ENCODE peak calls at places on chromosomes 13 and 19, in seven cellular contexts. One of them, this sample, is unnamed.

GRCh38 chr19:5691930-5692784 is 2.1 kb downstream of the RPL36 start:
- DNase-seq in BE2C: peak; percentile 62
- DNase-seq in CD4-positive, alpha-beta memory T cell: no peak
- DNase-seq in keratinocyte: no peak
- DNase-seq in aorta: no peak
- DNase-seq in mesendoderm: no peak
- DNase-seq in CD8-positive, alpha-beta T cell: no peak
- DNase-seq in this sample: peak; percentile 55

GRCh38 chr13:112991611-112992010 is 22.6 kb downstream of the MCF2L start:
- DNase-seq in BE2C: no peak
- DNase-seq in CD4-positive, alpha-beta memory T cell: no peak
- DNase-seq in keratinocyte: no peak
- DNase-seq in aorta: no peak
- DNase-seq in mesendoderm: no peak
- DNase-seq in CD8-positive, alpha-beta T cell: no peak
- DNase-seq in this sample: no peak

GRCh38 chr13:79932556-79932955 is 408.4 kb downstream of the SPRY2 start:
- DNase-seq in BE2C: no peak
- DNase-seq in CD4-positive, alpha-beta memory T cell: no peak
- DNase-seq in keratinocyte: no peak
- DNase-seq in aorta: no peak
- DNase-seq in mesendoderm: no peak
- DNase-seq in CD8-positive, alpha-beta T cell: no peak
- DNase-seq in this sample: no peak

GRCh38 chr19:5559804-5560133 is 8.0 kb downstream of the TINCR start:
- DNase-seq in BE2C: no peak
- DNase-seq in CD4-positive, alpha-beta memory T cell: no peak
- DNase-seq in keratinocyte: no peak
- DNase-seq in aorta: no peak
- DNase-seq in mesendoderm: no peak
- DNase-seq in CD8-positive, alpha-beta T cell: no peak
- DNase-seq in this sample: no peak

GRCh38 chr13:45015300-45015699 is 26.0 kb downstream of the GPALPP1 start:
- DNase-seq in BE2C: no peak
- DNase-seq in CD4-positive, alpha-beta memory T cell: no peak
- DNase-seq in keratinocyte: no peak
- DNase-seq in aorta: no peak
- DNase-seq in mesendoderm: no peak
- DNase-seq in CD8-positive, alpha-beta T cell: no peak
- DNase-seq in this sample: no peak

GRCh38 chr13:95793018-95793555 is 116.1 kb downstream of the DNAJC3 start:
- DNase-seq in BE2C: no peak
- DNase-seq in CD4-positive, alpha-beta memory T cell: no peak
- DNase-seq in keratinocyte: no peak
- DNase-seq in aorta: no peak
- DNase-seq in mesendoderm: no peak
- DNase-seq in CD8-positive, alpha-beta T cell: no peak
- DNase-seq in this sample: no peak

GRCh38 chr13:24802074-24802473 is 38.1 kb downstream of the RNF17 start:
- DNase-seq in BE2C: no peak
- DNase-seq in CD4-positive, alpha-beta memory T cell: no peak
- DNase-seq in keratinocyte: no peak
- DNase-seq in aorta: no peak
- DNase-seq in mesendoderm: no peak
- DNase-seq in CD8-positive, alpha-beta T cell: no peak
- DNase-seq in this sample: no peak

GRCh38 chr13:107075576-107075975 is 507.6 kb upstream of the ARGLU1 start:
- DNase-seq in BE2C: no peak
- DNase-seq in CD4-positive, alpha-beta memory T cell: no peak
- DNase-seq in keratinocyte: no peak
- DNase-seq in aorta: no peak
- DNase-seq in mesendoderm: no peak
- DNase-seq in CD8-positive, alpha-beta T cell: no peak
- DNase-seq in this sample: no peak

GRCh38 chr19:4791183-4792018 is at the start of gene FEM1A:
- DNase-seq in BE2C: peak; percentile 98
- DNase-seq in CD4-positive, alpha-beta memory T cell: peak; percentile 100
- DNase-seq in keratinocyte: peak; percentile 100
- DNase-seq in aorta: peak; percentile 99
- DNase-seq in mesendoderm: peak; percentile 100
- DNase-seq in CD8-positive, alpha-beta T cell: peak; percentile 96
- DNase-seq in this sample: peak; percentile 100

GRCh38 chr13:97367016-97367415 is 67.0 kb upstream of the RAP2A start:
- DNase-seq in BE2C: no peak
- DNase-seq in CD4-positive, alpha-beta memory T cell: no peak
- DNase-seq in keratinocyte: no peak
- DNase-seq in aorta: no peak
- DNase-seq in mesendoderm: peak; percentile 52
- DNase-seq in CD8-positive, alpha-beta T cell: no peak
- DNase-seq in this sample: no peak

GRCh38 chr19:1010586-1011510 is 10.1 kb downstream of the TMEM259 start:
- DNase-seq in BE2C: no peak
- DNase-seq in CD4-positive, alpha-beta memory T cell: no peak
- DNase-seq in keratinocyte: no peak
- DNase-seq in aorta: no peak
- DNase-seq in mesendoderm: no peak
- DNase-seq in CD8-positive, alpha-beta T cell: no peak
- DNase-seq in this sample: no peak

GRCh38 chr19:33293255-33294057 is 8.9 kb downstream of the CEBPA start:
- DNase-seq in BE2C: no peak
- DNase-seq in CD4-positive, alpha-beta memory T cell: no peak
- DNase-seq in keratinocyte: no peak
- DNase-seq in aorta: peak; percentile 65
- DNase-seq in mesendoderm: no peak
- DNase-seq in CD8-positive, alpha-beta T cell: no peak
- DNase-seq in this sample: no peak
- H3K4me1 ChIP-seq in BE2C: peaks cover 14% of the 10 kb centered on the region
- H3K4me1 ChIP-seq in CD4-positive, alpha-beta memory T cell: no peaks in the 10 kb centered on the region
- H3K4me1 ChIP-seq in keratinocyte: peaks cover 73% of the 10 kb centered on the region
- H3K4me1 ChIP-seq in aorta: no peaks in the 10 kb centered on the region
- H3K4me1 ChIP-seq in mesendoderm: no peaks in the 10 kb centered on the region
- H3K4me1 ChIP-seq in CD8-positive, alpha-beta T cell: no peaks in the 10 kb centered on the region
- H3K4me1 ChIP-seq in this sample: no peaks in the 10 kb centered on the region

GRCh38 chr19:55857974-55858373 is 21.6 kb downstream of the NLRP4 start:
- DNase-seq in BE2C: no peak
- DNase-seq in CD4-positive, alpha-beta memory T cell: no peak
- DNase-seq in keratinocyte: no peak
- DNase-seq in aorta: no peak
- DNase-seq in mesendoderm: no peak
- DNase-seq in CD8-positive, alpha-beta T cell: no peak
- DNase-seq in this sample: no peak

GRCh38 chr19:55855160-55855559 is 18.8 kb downstream of the NLRP4 start:
- DNase-seq in BE2C: no peak
- DNase-seq in CD4-positive, alpha-beta memory T cell: no peak
- DNase-seq in keratinocyte: no peak
- DNase-seq in aorta: no peak
- DNase-seq in mesendoderm: no peak
- DNase-seq in CD8-positive, alpha-beta T cell: no peak
- DNase-seq in this sample: no peak

GRCh38 chr19:55857149-55857548 is 20.8 kb downstream of the NLRP4 start:
- DNase-seq in BE2C: no peak
- DNase-seq in CD4-positive, alpha-beta memory T cell: no peak
- DNase-seq in keratinocyte: no peak
- DNase-seq in aorta: no peak
- DNase-seq in mesendoderm: no peak
- DNase-seq in CD8-positive, alpha-beta T cell: no peak
- DNase-seq in this sample: no peak

GRCh38 chr19:55858401-55858800 is 22.1 kb downstream of the NLRP4 start:
- DNase-seq in BE2C: no peak
- DNase-seq in CD4-positive, alpha-beta memory T cell: no peak
- DNase-seq in keratinocyte: no peak
- DNase-seq in aorta: no peak
- DNase-seq in mesendoderm: no peak
- DNase-seq in CD8-positive, alpha-beta T cell: no peak
- DNase-seq in this sample: no peak
- H3K4me3 ChIP-seq in BE2C: no peak overlapping the region
- H3K4me3 ChIP-seq in CD4-positive, alpha-beta memory T cell: no peak overlapping the region
- H3K4me3 ChIP-seq in keratinocyte: no peak overlapping the region
- H3K4me3 ChIP-seq in aorta: no peak overlapping the region
- H3K4me3 ChIP-seq in mesendoderm: no peak overlapping the region
- H3K4me3 ChIP-seq in CD8-positive, alpha-beta T cell: no peak overlapping the region
- H3K4me3 ChIP-seq in this sample: no peak overlapping the region

GRCh38 chr19:13812544-13812943 is 17.3 kb downstream of the ZSWIM4 start:
- DNase-seq in BE2C: no peak
- DNase-seq in CD4-positive, alpha-beta memory T cell: no peak
- DNase-seq in keratinocyte: no peak
- DNase-seq in aorta: no peak
- DNase-seq in mesendoderm: no peak
- DNase-seq in CD8-positive, alpha-beta T cell: no peak
- DNase-seq in this sample: no peak
- H3K36me3 ChIP-seq in BE2C: peaks cover 5% of the 10 kb centered on the region
- H3K36me3 ChIP-seq in CD4-positive, alpha-beta memory T cell: no peaks in the 10 kb centered on the region
- H3K36me3 ChIP-seq in keratinocyte: peaks cover 5% of the 10 kb centered on the region
- H3K36me3 ChIP-seq in aorta: no peaks in the 10 kb centered on the region
- H3K36me3 ChIP-seq in mesendoderm: peaks cover 10% of the 10 kb centered on the region
- H3K36me3 ChIP-seq in CD8-positive, alpha-beta T cell: no peaks in the 10 kb centered on the region
- H3K36me3 ChIP-seq in this sample: no peaks in the 10 kb centered on the region

DNA sequence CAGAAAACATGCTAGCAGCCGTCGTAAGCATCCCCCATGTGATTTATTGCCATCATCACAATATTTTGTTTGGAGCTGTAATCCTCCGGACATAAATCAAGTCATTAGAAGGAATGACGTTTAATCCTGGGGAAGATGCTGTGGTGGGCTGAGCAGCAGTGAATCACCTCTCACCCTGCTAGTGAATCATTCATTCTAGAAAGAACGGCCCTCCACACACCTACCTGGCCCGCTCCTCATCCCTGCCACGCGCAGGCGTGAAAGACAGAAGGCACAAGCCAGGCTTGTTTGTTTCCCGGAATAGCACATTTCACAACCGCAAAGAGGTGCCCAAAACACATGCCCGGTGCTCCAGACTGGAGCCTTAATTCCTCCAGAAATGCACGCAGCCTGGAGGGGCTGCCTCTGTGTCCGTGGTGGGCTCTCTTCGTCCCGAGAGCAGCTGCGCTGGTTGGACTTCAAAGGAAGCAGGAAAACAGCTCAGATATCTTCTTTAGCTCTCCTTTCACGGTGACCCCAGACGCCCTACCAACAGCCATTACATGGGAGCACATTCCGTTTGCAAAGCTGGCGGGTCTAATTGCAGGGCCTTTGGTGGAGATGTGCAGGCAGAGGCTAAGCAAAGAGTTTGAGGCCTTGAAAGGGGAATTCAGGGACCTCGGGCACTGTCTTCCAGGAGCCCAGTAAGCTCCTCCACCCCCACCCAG is 41.2 kb upstream of the KCTD15 start:
- DNase-seq in BE2C: no peak
- DNase-seq in CD4-positive, alpha-beta memory T cell: no peak
- DNase-seq in keratinocyte: no peak
- DNase-seq in aorta: no peak
- DNase-seq in mesendoderm: no peak
- DNase-seq in CD8-positive, alpha-beta T cell: no peak
- DNase-seq in this sample: no peak
- H3K4me1 ChIP-seq in BE2C: peaks cover 21% of the 10 kb centered on the region
- H3K4me1 ChIP-seq in CD4-positive, alpha-beta memory T cell: no peaks in the 10 kb centered on the region
- H3K4me1 ChIP-seq in keratinocyte: no peaks in the 10 kb centered on the region
- H3K4me1 ChIP-seq in aorta: no peaks in the 10 kb centered on the region
- H3K4me1 ChIP-seq in mesendoderm: no peaks in the 10 kb centered on the region
- H3K4me1 ChIP-seq in CD8-positive, alpha-beta T cell: no peaks in the 10 kb centered on the region
- H3K4me1 ChIP-seq in this sample: no peaks in the 10 kb centered on the region

This sample was measured in HAP-1.